ENCODE peak calls at places on chromosome 10, in eight cellular contexts. Y is GM18507, C is HCT116, D is caudate nucleus, P is iPS DF 19.7, I is AG09309, Q is endothelial cell of umbilical vein, E is cardiac muscle cell. J is an unnamed sample.

GRCh38 chr10:117899181-117899683 is 147.5 kb downstream of the RAB11FIP2 start:
- DNase-seq in Y (no peak), C (no peak), D (no peak), P (peak), I (no peak), Q (no peak), E (no peak), J (no peak)

GRCh38 chr10:22615819-22616499 is 98.4 kb downstream of the PIP4K2A start:
- DNase-seq in Y (no peak), C (no peak), D (no peak), P (no peak), I (no peak), Q (no peak), E (peak), J (no peak)

GRCh38 chr10:71854031-71854430 is 3.0 kb upstream of the PSAP start:
- DNase-seq in Y (no peak), C (no peak), D (no peak), P (no peak), I (no peak), Q (no peak), E (peak), J (no peak)

GRCh38 chr10:63738410-63738809 is 217.2 kb downstream of the REEP3 start:
- DNase-seq in Y (no peak), C (peak), D (no peak), P (no peak), I (no peak), Q (no peak), E (peak), J (no peak)

GRCh38 chr10:35995515-35995914 is 353.4 kb upstream of the FZD8 start:
- DNase-seq in Y (no peak), C (no peak), D (no peak), P (no peak), I (no peak), Q (no peak), E (no peak), J (no peak)

GRCh38 chr10:5858811-5859210 is 30.9 kb downstream of the ANKRD16 start:
- DNase-seq in Y (no peak), C (no peak), D (no peak), P (no peak), I (no peak), Q (no peak), E (no peak), J (no peak)

GRCh38 chr10:132153616-132154217 is 33.0 kb upstream of the DPYSL4 start:
- DNase-seq in Y (no peak), C (no peak), D (no peak), P (no peak), I (no peak), Q (no peak), E (no peak), J (no peak)

GRCh38 chr10:63466168-63466935 is 575 bp upstream of the JMJD1C start:
- DNase-seq in Y (peak), C (peak), D (no peak), P (no peak), I (no peak), Q (peak), E (peak), J (no peak)